ENCODE peak calls at places on chromosomes 13 and 19, in eight cellular contexts. J is adrenal gland, R is fibroblast of the aortic adventitia, T is WERI-Rb-1, U is fibroblast of mammary gland, K is PC-3, W is AG10803, H is astrocyte of the cerebellum. F is an unnamed sample.
A peak's percentile ranks its signal among the peaks of the same experiment; 100 is the strongest.

GRCh38 chr13:110259651-110260050 is 47.3 kb downstream of the COL4A1 start:
- DNase-seq in U (peak; percentile 73), K (no peak), H (no peak), J (no peak), R (peak; percentile 9), W (no peak), T (no peak), F (no peak)

GRCh38 chr19:35153701-35154534 is 617 bp upstream of the FXYD5 start:
- DNase-seq in W (peak; percentile 33), U (no peak), R (no peak), K (peak; percentile 58), J (no peak), T (peak; percentile 73), H (no peak), F (no peak)

GRCh38 chr13:27018230-27018875 is 153.3 kb downstream of the USP12 start:
- DNase-seq in H (no peak), R (no peak), K (no peak), T (no peak), W (no peak), U (no peak), J (no peak), F (no peak)

GRCh38 chr13:73440296-73440895 is 381.6 kb downstream of the KLF5 start:
- DNase-seq in H (no peak), R (peak; percentile 16), J (no peak), U (peak; percentile 10), K (no peak), T (no peak), W (no peak), F (no peak)

GRCh38 chr13:39586142-39586541 is 16.9 kb downstream of the LHFPL6 start:
- DNase-seq in U (no peak), H (no peak), R (no peak), W (no peak), K (no peak), T (no peak), J (no peak), F (no peak)

GRCh38 chr19:17246681-17247425 is 1.1 kb upstream of the NR2F6 start:
- DNase-seq in R (peak; percentile 35), T (no peak), J (no peak), U (peak; percentile 41), K (no peak), W (peak; percentile 57), H (no peak), F (no peak)

GRCh38 chr13:102508411-102508810 is 88.4 kb upstream of the TPP2 start:
- DNase-seq in U (no peak), R (no peak), T (no peak), W (no peak), J (no peak), H (no peak), K (no peak), F (no peak)

GRCh38 chr19:55340144-55340783 is 588 bp downstream of the KMT5C start:
- DNase-seq in U (no peak), R (no peak), H (no peak), K (no peak), J (peak; percentile 54), T (peak; percentile 37), W (no peak), F (no peak)

GRCh38 chr13:24050292-24050711 is 110.2 kb upstream of the SPATA13 start:
- DNase-seq in W (peak; percentile 66), H (peak; percentile 54), K (peak; percentile 84), J (peak; percentile 66), T (no peak), R (peak; percentile 68), U (peak; percentile 81), F (peak; percentile 52)

GRCh38 chr13:109394311-109394988 is 391.9 kb downstream of the IRS2 start:
- DNase-seq in W (no peak), T (no peak), H (no peak), U (peak; percentile 37), K (no peak), J (no peak), R (no peak), F (no peak)

GRCh38 chr13:62473190-62473943 is 1057.7 kb upstream of the PCDH20 start:
- DNase-seq in H (no peak), J (no peak), W (no peak), K (no peak), T (no peak), U (no peak), R (no peak), F (no peak)

GRCh38 chr19:2061936-2062729 is 11.1 kb upstream of the MKNK2 start:
- DNase-seq in H (no peak), J (no peak), U (no peak), T (no peak), W (no peak), K (no peak), R (peak; percentile 33), F (no peak)

GRCh38 chr19:53906211-53907192 is 2.6 kb upstream of the CACNG7 start:
- DNase-seq in K (peak; percentile 39), T (peak; percentile 53), J (no peak), W (no peak), U (peak; percentile 10), H (no peak), R (peak; percentile 23), F (no peak)

DNA sequence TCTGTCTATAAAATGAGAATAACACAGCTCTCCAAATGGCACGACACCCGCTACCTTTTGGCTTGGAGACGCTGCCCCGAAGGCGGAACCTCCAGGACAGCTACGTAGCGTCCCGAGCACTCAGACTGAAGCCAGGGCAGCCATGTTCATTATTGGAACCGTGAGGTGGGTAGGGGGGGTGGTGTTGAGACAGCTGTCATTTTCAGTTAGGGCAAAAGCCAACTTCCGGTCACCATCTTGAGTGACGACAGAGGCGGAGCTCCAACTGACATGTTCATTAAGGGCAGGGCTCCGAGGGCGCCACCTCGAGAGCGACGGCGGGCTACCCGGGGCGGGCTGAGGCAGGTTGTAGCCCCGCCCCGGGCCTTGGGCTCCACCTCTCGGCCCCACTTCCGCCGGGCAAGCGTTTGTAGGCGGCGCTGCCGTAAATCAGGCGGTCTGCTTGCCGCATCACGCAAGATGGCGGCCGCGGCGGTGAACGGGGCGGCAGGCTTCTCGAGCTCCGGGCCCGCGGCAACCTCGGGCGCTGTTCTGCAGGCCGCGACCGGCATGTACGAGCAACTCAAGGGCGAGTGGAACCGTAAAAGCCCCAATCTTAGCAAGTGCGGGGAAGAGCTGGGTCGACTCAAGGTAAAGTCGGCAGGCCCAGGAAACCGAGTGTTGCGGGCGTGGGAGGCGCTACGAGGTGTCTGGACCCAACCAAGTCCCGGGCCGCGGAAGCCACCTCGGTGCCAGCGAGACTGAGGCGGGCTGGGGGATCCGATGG is at the start of gene PSMD8:
- DNase-seq in W (peak; percentile 98), H (peak; percentile 91), K (peak; percentile 96), U (peak; percentile 96), R (peak; percentile 95), J (peak; percentile 100), T (peak; percentile 99), F (peak; percentile 96)
- TF ChIP-seq CTCF in W (no peak), H (peak; percentile 15), K (peak; percentile 27), U (no peak), R (peak; percentile 13), J (peak; percentile 4), T (peak; percentile 23), F (peak; percentile 9)

DNA sequence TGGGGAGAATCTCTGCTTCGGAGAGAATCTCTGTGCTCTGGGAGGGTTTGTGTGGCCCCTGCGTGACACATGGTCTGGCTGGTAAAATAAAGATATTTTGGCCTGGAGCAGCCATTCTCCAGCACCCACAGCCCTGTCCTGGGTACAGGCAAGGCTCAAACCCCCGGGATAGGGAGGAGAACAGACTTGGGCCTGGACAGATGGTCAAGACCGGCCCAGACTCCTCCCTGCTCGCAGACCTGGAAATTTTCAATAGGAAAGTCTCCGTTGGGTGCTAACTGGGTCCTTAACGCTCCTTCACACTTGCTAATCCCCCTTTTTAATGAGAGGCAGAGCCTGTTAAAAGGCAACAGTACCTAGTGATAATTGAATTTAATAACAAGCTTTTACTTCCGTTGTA is 2.5 kb downstream of the PALM start:
- DNase-seq in R (no peak), J (no peak), H (no peak), K (no peak), T (peak; percentile 63), U (no peak), W (no peak), F (no peak)
- H3K4me3 ChIP-seq in R (no peak overlapping the region), J (no peak overlapping the region), H (no peak overlapping the region), K (no peak overlapping the region), T (peak overlapping the region; percentile 85), U (no peak overlapping the region), W (no peak overlapping the region), F (no peak overlapping the region)

GRCh38 chr13:51831519-51831918 is 13.5 kb downstream of the TMEM272 start:
- DNase-seq in H (no peak), K (no peak), W (no peak), T (no peak), U (no peak), R (no peak), J (no peak), F (no peak)

GRCh38 chr13:51829236-51829899 is 15.6 kb downstream of the TMEM272 start:
- DNase-seq in W (no peak), H (no peak), K (no peak), J (no peak), U (no peak), T (peak; percentile 21), R (no peak), F (no peak)

GRCh38 chr13:51834581-51835158 is 10.3 kb downstream of the TMEM272 start:
- DNase-seq in K (no peak), U (no peak), W (no peak), H (no peak), R (no peak), T (no peak), J (no peak), F (no peak)

GRCh38 chr13:51833980-51834379 is 11.0 kb downstream of the TMEM272 start:
- DNase-seq in J (no peak), U (no peak), T (no peak), H (no peak), K (no peak), W (no peak), R (no peak), F (no peak)

DNA sequence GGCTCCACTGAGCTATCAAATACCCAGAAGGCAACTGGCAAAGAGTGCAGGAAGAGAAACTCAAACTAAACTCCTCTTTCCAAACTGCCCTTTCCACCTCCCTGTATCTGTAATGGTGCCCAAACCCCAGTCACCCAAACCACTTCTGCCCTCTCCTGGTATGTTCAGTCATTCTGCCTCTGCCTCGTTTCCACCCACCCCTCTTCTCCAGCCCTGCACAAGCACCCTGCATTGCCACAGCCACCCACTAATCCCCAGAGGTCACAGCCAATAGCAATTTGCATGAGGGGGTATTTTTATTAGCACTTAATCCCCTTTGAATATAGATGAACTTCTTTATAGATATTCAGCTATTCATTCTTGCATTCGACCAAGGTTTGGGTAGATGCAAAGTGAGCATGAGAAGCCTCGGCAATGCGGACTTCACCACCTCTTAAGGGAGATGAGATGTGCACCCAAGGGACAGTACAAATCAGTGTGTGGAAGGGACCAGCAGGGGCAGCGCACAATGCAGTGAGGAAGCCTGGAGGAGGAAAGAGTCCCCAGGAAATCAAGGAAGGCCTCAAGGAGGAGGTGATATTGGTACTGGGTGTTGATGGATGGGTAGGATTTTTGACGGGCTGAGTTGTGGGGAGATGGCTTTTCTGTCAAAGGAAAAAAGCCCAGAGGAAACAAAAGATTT is 12.4 kb downstream of the TMEM272 start:
- DNase-seq in K (peak; percentile 17), W (peak; percentile 35), T (no peak), J (peak; percentile 46), R (peak; percentile 52), H (no peak), U (peak; percentile 31), F (no peak)
- TF ChIP-seq CTCF in K (peak; percentile 32), W (peak; percentile 51), T (peak; percentile 27), J (peak; percentile 27), R (peak; percentile 43), H (no peak), U (peak; percentile 30), F (no peak)

DNA sequence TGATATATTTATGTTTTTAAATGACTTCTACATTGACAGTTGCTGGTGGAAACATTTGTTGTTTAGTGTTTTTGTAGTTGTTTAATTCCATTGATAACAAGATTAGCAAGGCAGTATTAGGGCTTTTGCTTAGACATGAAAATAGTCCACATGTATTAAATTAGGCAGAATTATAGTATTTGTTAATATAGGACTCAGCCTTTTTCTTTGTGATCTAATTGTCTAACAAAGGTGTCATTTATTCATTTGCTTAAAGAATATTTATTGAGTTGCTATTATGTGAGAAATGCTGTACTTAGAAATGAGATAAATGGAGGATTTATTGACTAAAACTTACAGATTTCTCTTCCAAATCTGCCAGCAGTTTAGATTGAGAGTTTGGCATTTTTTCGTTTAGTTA is 41.7 kb upstream of the KCTD4 start:
- DNase-seq in J (no peak), H (no peak), R (no peak), K (no peak), T (no peak), U (no peak), W (no peak), F (no peak)
- H3K4me3 ChIP-seq in J (no peak overlapping the region), H (no peak overlapping the region), R (no peak overlapping the region), K (no peak overlapping the region), T (no peak overlapping the region), U (no peak overlapping the region), W (no peak overlapping the region), F (no peak overlapping the region)